ENCODE peak calls at places on chromosomes 7 and 10, in six cellular contexts. B is RWPE2, V is small intestine, S is GM23248, R is neural progenitor cell, Z is tibial nerve. N is an unnamed sample. For H3K9me3, the result is how much of the 10 kb centered on the place peaks cover.

GRCh38 chr7:157014635-157015555 is 4.4 kb upstream of the MNX1 start:
- DNase-seq in B (no peak), V (no peak), S (no peak), R (no peak), Z (no peak), N (no peak)

GRCh38 chr10:63120554-63120953 is 12.6 kb upstream of the NRBF2 start:
- DNase-seq in B (no peak), V (no peak), S (peak), R (no peak), Z (peak), N (no peak)

GRCh38 chr7:68720722-68721121 is 877.6 kb upstream of the AUTS2 start:
- DNase-seq in B (no peak), V (no peak), S (no peak), R (no peak), Z (no peak), N (no peak)

GRCh38 chr7:104627516-104627915 is 299.1 kb downstream of the LHFPL3 start:
- DNase-seq in B (no peak), V (no peak), S (peak), R (peak), Z (no peak), N (peak)

GRCh38 chr7:129169171-129169643 is 19.2 kb upstream of the SMO start:
- DNase-seq in B (no peak), V (peak), S (peak), R (peak), Z (peak), N (no peak)

GRCh38 chr10:98589691-98590090 is 143.0 kb upstream of the HPS1 start:
- DNase-seq in B (no peak), V (no peak), S (peak), R (no peak), Z (no peak), N (no peak)

GRCh38 chr10:110777661-110778060 is 94.1 kb upstream of the PDCD4 start:
- DNase-seq in B (no peak), V (no peak), S (no peak), R (no peak), Z (no peak), N (no peak)

GRCh38 chr7:40760293-40760964 is 625.6 kb downstream of the SUGCT start:
- DNase-seq in B (no peak), V (no peak), S (no peak), R (no peak), Z (no peak), N (no peak)

GRCh38 chr7:4876586-4876985 is 6.9 kb downstream of the RADIL start:
- DNase-seq in B (peak), V (no peak), S (no peak), R (no peak), Z (no peak), N (no peak)

GRCh38 chr10:76112826-76113150 is 681.4 kb downstream of the LRMDA start:
- DNase-seq in B (no peak), V (no peak), S (no peak), R (no peak), Z (no peak), N (no peak)

DNA sequence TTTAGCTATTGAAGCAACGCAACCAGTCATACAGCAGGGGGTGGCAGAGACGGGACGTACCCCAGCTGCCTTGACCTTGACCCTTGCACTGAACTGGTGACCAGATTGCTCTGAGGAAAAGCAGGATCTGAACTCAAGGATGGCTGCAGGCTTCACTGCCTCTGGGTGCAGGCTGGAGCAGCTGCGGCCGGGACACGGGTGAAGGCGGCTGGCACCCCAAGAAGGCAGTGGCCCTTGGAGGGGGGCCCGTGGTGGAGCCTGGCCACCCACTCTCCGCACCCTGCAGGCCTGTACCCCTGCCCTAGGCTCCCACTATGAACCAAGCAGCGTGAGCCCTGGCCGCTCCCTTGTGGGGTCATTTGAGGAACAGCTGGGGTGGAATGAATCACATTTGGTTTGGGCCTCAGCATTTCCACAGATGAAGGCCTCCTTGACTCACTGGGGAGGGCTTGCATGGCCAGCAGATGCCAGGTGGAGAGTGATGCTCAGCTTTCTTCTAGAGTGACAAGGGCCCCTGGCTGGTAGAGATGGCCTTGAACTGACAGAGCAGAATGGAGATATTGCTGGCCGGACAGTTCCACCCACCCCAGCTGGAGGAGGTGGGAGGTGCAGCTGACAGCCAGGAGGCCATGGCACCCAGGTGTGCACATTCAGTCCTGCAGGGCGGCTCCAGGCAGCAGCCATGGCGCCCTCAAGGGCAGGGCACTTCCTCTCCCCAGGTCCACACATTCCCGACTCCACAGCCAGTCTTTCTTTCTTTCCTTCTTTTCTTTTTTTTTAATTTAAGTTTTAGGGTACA is 218.8 kb downstream of the WDR37 start:
- DNase-seq in B (no peak), V (no peak), S (no peak), R (no peak), Z (no peak), N (no peak)
- H3K9me3 ChIP-seq in B (under half), V (under half), S (under half), R (under half), Z (under half), N (under half)

DNA sequence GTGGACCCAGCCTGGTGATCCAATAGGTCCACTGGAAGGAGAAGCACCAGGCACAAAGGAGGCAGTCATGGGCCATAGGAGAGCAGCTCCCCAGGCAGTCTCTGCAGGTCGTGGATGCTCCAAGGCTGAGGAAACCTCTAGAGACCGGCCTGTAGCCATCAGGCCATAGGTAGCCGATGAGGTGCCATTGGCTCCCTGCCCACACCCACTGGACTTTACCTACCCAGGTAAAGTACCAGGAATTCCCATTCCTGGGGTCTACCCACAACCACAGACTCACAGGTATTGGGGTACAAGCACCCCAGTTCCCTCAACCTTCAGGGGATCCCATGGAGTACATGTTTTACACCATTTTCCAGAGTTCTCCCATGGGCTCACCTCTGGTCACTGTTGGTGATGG is 188.0 kb upstream of the TCERG1L start:
- DNase-seq in B (no peak), V (no peak), S (no peak), R (no peak), Z (no peak), N (no peak)
- H3K9me3 ChIP-seq in B (under half), V (under half), S (under half), R (under half), Z (under half), N (under half)

GRCh38 chr7:63029207-63029522 is 969.5 kb upstream of the ZNF722 start:
- DNase-seq in B (no peak), V (no peak), S (no peak), R (no peak), Z (no peak), N (no peak)

GRCh38 chr7:63024446-63024845 is 974.2 kb upstream of the ZNF722 start:
- DNase-seq in B (no peak), V (no peak), S (no peak), R (no peak), Z (no peak), N (no peak)

GRCh38 chr7:63025815-63026214 is 972.8 kb upstream of the ZNF722 start:
- DNase-seq in B (no peak), V (no peak), S (no peak), R (no peak), Z (no peak), N (no peak)

GRCh38 chr7:63028376-63029206 is 970.1 kb upstream of the ZNF722 start:
- DNase-seq in B (no peak), V (no peak), S (no peak), R (no peak), Z (no peak), N (no peak)

DNA sequence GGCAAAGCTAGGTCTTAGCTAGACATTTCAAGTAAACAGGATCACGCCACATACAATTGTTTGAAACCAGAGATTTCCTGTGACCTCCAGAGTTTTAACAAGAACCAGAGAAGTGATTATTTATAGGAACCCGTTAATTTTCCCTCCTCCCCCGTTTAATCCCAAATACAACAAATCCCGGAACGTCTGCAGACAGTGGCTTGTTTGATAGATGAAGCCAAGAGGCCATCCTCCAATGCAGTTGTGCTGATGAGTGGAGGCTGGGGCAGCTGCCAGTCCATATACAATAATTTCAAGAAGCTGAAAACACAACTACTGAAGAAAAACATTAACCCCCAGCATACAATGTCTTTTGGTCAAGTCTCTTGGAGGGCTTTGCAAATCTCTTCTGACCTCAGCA is 971.6 kb upstream of the ZNF722 start:
- DNase-seq in B (no peak), V (no peak), S (no peak), R (no peak), Z (no peak), N (no peak)
- H3K9me3 ChIP-seq in B (under half), V (under half), S (under half), R (half or more), Z (under half), N (under half)

GRCh38 chr7:64706625-64707292 is 40.8 kb downstream of the ZNF107 start:
- DNase-seq in B (no peak), V (no peak), S (no peak), R (no peak), Z (no peak), N (no peak)
- H3K9me3 ChIP-seq in B (half or more), V (under half), S (under half), R (half or more), Z (under half), N (half or more)

DNA sequence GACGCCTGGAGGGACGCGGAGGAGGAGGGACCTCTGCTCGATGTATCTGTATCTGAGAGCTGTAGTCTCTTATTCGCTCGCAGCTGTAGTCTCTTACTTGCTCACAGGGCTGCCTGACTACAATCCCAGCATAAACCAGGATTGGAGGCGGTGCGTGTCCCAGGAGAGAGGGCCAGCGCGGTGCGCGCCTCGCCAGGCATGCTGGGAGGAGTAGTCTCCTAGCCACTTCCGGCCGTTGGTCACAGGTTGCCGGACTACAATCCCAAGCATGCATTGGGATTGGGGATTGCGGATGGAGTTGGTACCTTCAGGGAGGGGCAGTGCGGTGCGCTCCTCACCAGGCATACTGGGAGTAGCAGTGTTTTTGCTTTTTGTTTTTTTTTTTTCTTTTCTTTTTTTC is 421.7 kb upstream of the NUPR2 start:
- DNase-seq in B (no peak), V (no peak), S (no peak), R (no peak), Z (no peak), N (no peak)
- H3K9me3 ChIP-seq in B (under half), V (under half), S (under half), R (under half), Z (under half), N (under half)

DNA sequence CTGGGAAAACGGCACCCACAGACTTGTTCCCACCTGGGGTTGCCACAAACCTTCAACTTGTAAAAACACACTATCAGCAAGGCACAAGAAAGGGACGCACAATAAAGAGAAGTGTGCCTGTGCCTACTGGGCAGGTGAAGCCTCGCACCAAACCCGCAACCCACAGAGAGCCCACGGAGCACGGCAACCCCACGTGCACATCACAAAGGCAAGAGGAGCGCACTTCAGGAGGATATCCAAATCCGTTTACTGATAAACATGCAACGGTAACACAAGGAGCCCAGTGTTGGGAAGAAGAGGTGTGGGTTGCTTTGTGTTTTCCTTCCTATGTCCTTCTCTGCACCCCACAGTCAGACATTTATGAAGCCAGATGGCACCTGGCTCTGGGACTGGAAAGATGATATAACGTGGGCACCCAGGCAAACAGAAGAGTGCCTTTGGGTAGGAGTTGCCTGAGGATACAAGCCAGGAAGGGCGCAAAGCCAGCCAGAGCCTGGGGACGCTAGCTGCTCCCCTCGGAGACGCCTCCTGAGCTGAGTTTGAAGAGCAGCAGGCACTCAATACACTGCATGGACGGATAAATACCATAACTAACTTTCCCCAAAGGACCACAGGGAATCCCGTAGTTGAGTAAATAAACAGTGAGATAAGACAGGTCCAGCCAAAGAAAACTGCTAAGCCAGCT is 41.6 kb downstream of the TCERG1L start:
- DNase-seq in B (no peak), V (no peak), S (no peak), R (no peak), Z (no peak), N (no peak)
- H3K9me3 ChIP-seq in B (under half), V (under half), S (under half), R (under half), Z (under half), N (under half)